ENCODE peak calls at places on chromosome 13, in five cellular contexts. H, S, P, Q and A are unnamed samples.

GRCh38 chr13:113337976-113338375 is 26.0 kb downstream of the GRTP1 start:
- DNase-seq in H (no peak), S (no peak), P (no peak), Q (no peak), A (no peak)

GRCh38 chr13:96285729-96286128 is 195.8 kb downstream of the HS6ST3 start:
- DNase-seq in H (no peak), S (no peak), P (no peak), Q (no peak), A (no peak)

GRCh38 chr13:23354520-23354919 is 79.0 kb downstream of the SACS start:
- DNase-seq in H (no peak), S (no peak), P (no peak), Q (no peak), A (no peak)

GRCh38 chr13:41463823-41464602 is 6.7 kb downstream of the RGCC start:
- DNase-seq in H (no peak), S (no peak), P (no peak), Q (no peak), A (no peak)

GRCh38 chr13:41694902-41695301 is 237.6 kb downstream of the RGCC start:
- DNase-seq in H (no peak), S (peak; percentile 18), P (peak; percentile 42), Q (no peak), A (no peak)

GRCh38 chr13:55440465-55441085 is 1700.1 kb upstream of the PRR20A start:
- DNase-seq in H (no peak), S (no peak), P (no peak), Q (no peak), A (no peak)

GRCh38 chr13:94249512-94249911 is 230.0 kb downstream of the DCT start:
- DNase-seq in H (no peak), S (no peak), P (no peak), Q (no peak), A (no peak)

GRCh38 chr13:109297628-109298027 is 488.8 kb downstream of the IRS2 start:
- DNase-seq in H (no peak), S (no peak), P (no peak), Q (no peak), A (no peak)

GRCh38 chr13:98267080-98267912 is 90.2 kb upstream of the RNF113B start:
- DNase-seq in H (no peak), S (no peak), P (peak; percentile 75), Q (no peak), A (no peak)

GRCh38 chr13:39815345-39816111 is 160.1 kb downstream of the COG6 start:
- DNase-seq in H (no peak), S (no peak), P (no peak), Q (no peak), A (no peak)

GRCh38 chr13:110137677-110138008 is 169.3 kb downstream of the COL4A1 start:
- DNase-seq in H (no peak), S (peak; percentile 54), P (peak; percentile 72), Q (no peak), A (no peak)

GRCh38 chr13:53005631-53006030 is 23.0 kb upstream of the OLFM4 start:
- DNase-seq in H (no peak), S (no peak), P (no peak), Q (no peak), A (no peak)

GRCh38 chr13:21060063-21060826 is 1.1 kb downstream of the LATS2 start:
- DNase-seq in H (peak; percentile 82), S (peak; percentile 39), P (peak; percentile 67), Q (no peak), A (no peak)

GRCh38 chr13:111139452-111139851 is 24.3 kb downstream of the ARHGEF7 start:
- DNase-seq in H (no peak), S (no peak), P (no peak), Q (no peak), A (no peak)

GRCh38 chr13:97491452-97491851 is 57.5 kb downstream of the RAP2A start:
- DNase-seq in H (no peak), S (no peak), P (no peak), Q (no peak), A (no peak)

GRCh38 chr13:109780880-109781383 is 5.5 kb downstream of the IRS2 start:
- DNase-seq in H (no peak), S (no peak), P (no peak), Q (no peak), A (no peak)

GRCh38 chr13:49664606-49665005 is 26.7 kb downstream of the EBPL start:
- DNase-seq in H (no peak), S (no peak), P (no peak), Q (no peak), A (no peak)

GRCh38 chr13:98487522-98487921 is 89.4 kb downstream of the STK24 start:
- DNase-seq in H (no peak), S (no peak), P (no peak), Q (no peak), A (no peak)

GRCh38 chr13:99847318-99847750 is 124.2 kb downstream of the ZIC5 start:
- DNase-seq in H (no peak), S (no peak), P (no peak), Q (no peak), A (no peak)

GRCh38 chr13:30963794-30964193 is 31.3 kb downstream of the TEX26 start:
- DNase-seq in H (no peak), S (no peak), P (no peak), Q (no peak), A (no peak)

GRCh38 chr13:27644302-27644701 is 22.6 kb downstream of the POLR1D start:
- DNase-seq in H (no peak), S (no peak), P (no peak), Q (no peak), A (no peak)